ENCODE peak calls at places on chromosomes 16 and 17, in four cellular contexts. U is heart right ventricle, W is vagina, P is BE2C. F is an unnamed sample.
A peak's percentile ranks its signal among the peaks of the same experiment; 100 is the strongest.

GRCh38 chr17:16091773-16092172 is 92.1 kb downstream of the TTC19 start:
- DNase-seq in P (no peak), W (no peak), U (no peak), F (no peak)

GRCh38 chr17:17345686-17346427 is 42.7 kb downstream of the NT5M start:
- DNase-seq in W (no peak), U (no peak), P (no peak), F (no peak)

GRCh38 chr16:2775765-2776499 is 1.1 kb downstream of the ELOB start:
- DNase-seq in P (no peak), W (no peak), U (no peak), F (no peak)

GRCh38 chr16:70252355-70252988 is 732 bp upstream of the EXOSC6 start:
- DNase-seq in W (no peak), U (no peak), P (peak; percentile 67), F (no peak)

GRCh38 chr16:55499281-55499680 is 9.6 kb upstream of the LPCAT2 start:
- DNase-seq in U (no peak), P (no peak), W (no peak), F (no peak)

GRCh38 chr17:37261286-37261685 is 114.5 kb upstream of the C17orf78 start:
- DNase-seq in U (no peak), W (no peak), P (no peak), F (no peak)

GRCh38 chr16:82016964-82017363 is 5.7 kb upstream of the SDR42E1 start:
- DNase-seq in W (no peak), U (no peak), P (no peak), F (no peak)

GRCh38 chr16:23014592-23014991 is 134.7 kb downstream of the USP31 start:
- DNase-seq in U (no peak), P (no peak), W (no peak), F (no peak)

GRCh38 chr16:49089039-49089438 is 192.6 kb downstream of the CBLN1 start:
- DNase-seq in W (peak; percentile 60), P (no peak), U (no peak), F (no peak)

GRCh38 chr16:4924593-4925378 is 12.2 kb downstream of the PPL start:
- DNase-seq in P (peak; percentile 43), U (no peak), W (no peak), F (no peak)

GRCh38 chr16:12336158-12336557 is 359.6 kb downstream of the SNX29 start:
- DNase-seq in P (no peak), W (no peak), U (peak; percentile 66), F (no peak)

GRCh38 chr16:2482181-2483107 is 7.5 kb downstream of the TBC1D24 start:
- DNase-seq in W (no peak), P (peak; percentile 83), U (no peak), F (no peak)

GRCh38 chr17:59892251-59892848 is 393 bp downstream of the TUBD1 start:
- DNase-seq in P (no peak), W (no peak), U (no peak), F (no peak)

GRCh38 chr16:70737377-70738082 is 51.7 kb upstream of the MTSS2 start:
- DNase-seq in P (peak; percentile 77), W (no peak), U (peak; percentile 74), F (peak; percentile 98)

GRCh38 chr17:50048146-50048720 is 7.7 kb upstream of the ITGA3 start:
- DNase-seq in U (no peak), P (no peak), W (no peak), F (no peak)

GRCh38 chr17:79979841-79980215 is 55.8 kb downstream of the TBC1D16 start:
- DNase-seq in P (no peak), W (no peak), U (no peak), F (no peak)

GRCh38 chr16:19809121-19809635 is 75.5 kb downstream of the GPRC5B start:
- DNase-seq in U (no peak), W (no peak), P (no peak), F (no peak)

GRCh38 chr17:44312396-44313104 is 4.1 kb downstream of the RUNDC3A start:
- DNase-seq in W (no peak), U (no peak), P (no peak), F (no peak)

GRCh38 chr17:50905460-50905803 is 39.3 kb upstream of the TOB1 start:
- DNase-seq in P (peak; percentile 88), W (no peak), U (no peak), F (no peak)

GRCh38 chr17:29042679-29043538 is at the start of gene PIPOX:
- DNase-seq in P (peak; percentile 71), W (no peak), U (peak; percentile 20), F (peak; percentile 47)

GRCh38 chr17:28204751-28205150 is 114.2 kb upstream of the TMEM97 start:
- DNase-seq in P (no peak), U (no peak), W (no peak), F (no peak)

GRCh38 chr17:15967706-15968399 is 22.9 kb downstream of the ADORA2B start:
- DNase-seq in U (no peak), W (no peak), P (no peak), F (no peak)

GRCh38 chr16:67767953-67768352 is 38.4 kb downstream of the RANBP10 start:
- DNase-seq in W (no peak), U (no peak), P (no peak), F (no peak)

GRCh38 chr16:11016993-11017392 is 72.6 kb downstream of the CLEC16A start:
- DNase-seq in U (no peak), P (peak; percentile 39), W (no peak), F (no peak)

GRCh38 chr16:56279132-56279531 is 87.8 kb downstream of the GNAO1 start:
- DNase-seq in P (no peak), U (no peak), W (no peak), F (no peak)

GRCh38 chr17:40422990-40423611 is 5.4 kb upstream of the TOP2A start:
- DNase-seq in W (no peak), P (peak; percentile 28), U (no peak), F (no peak)

GRCh38 chr17:27207073-27207511 is 86.8 kb upstream of the WSB1 start:
- DNase-seq in U (no peak), P (no peak), W (no peak), F (no peak)

GRCh38 chr17:10842658-10843057 is 4.8 kb upstream of the PIRT start:
- DNase-seq in P (no peak), W (no peak), U (no peak), F (no peak)

GRCh38 chr16:27717726-27718125 is 167.8 kb downstream of the KATNIP start:
- DNase-seq in P (no peak), U (no peak), W (no peak), F (no peak)

GRCh38 chr17:70327279-70327678 is 157.9 kb downstream of the KCNJ2 start:
- DNase-seq in P (no peak), U (no peak), W (no peak), F (no peak)
- H3K4me1 ChIP-seq in P (no peaks in the 10 kb centered on the region), U (no peaks in the 10 kb centered on the region), W (no peaks in the 10 kb centered on the region), F (no peaks in the 10 kb centered on the region)

DNA sequence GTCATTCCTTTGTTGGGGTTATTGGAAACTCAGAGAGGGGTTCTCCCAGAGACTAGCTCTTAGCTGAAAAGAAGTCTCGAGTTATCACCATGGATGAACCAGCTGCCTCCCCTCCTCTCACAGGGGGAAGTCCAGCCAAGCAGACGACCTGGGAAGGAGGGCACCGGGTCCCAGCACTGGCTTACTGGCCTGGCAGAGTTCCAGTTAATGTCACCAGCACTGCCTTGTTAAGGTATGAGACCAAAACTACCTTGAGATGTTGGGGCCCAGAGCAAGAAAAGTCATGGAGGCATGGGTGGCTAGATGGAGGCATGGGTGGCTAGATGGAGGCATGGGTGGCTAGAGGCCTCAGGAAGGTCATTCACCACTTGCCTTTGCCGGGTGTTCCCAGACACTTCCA is 72.4 kb downstream of the WIPI1 start:
- DNase-seq in U (no peak), W (peak; percentile 87), P (no peak), F (no peak)
- H3K4me1 ChIP-seq in U (peaks cover 47% of the 10 kb centered on the region), W (peaks cover 54% of the 10 kb centered on the region), P (no peaks in the 10 kb centered on the region), F (no peaks in the 10 kb centered on the region)

GRCh38 chr17:35073991-35074627 is 10.6 kb upstream of the RFFL start:
- DNase-seq in W (no peak), P (no peak), U (no peak), F (no peak)

GRCh38 chr17:35074711-35075707 is 11.5 kb upstream of the RFFL start:
- DNase-seq in U (no peak), P (no peak), W (no peak), F (no peak)

GRCh38 chr17:35079547-35079946 is 16.0 kb upstream of the RFFL start:
- DNase-seq in P (no peak), U (no peak), W (no peak), F (no peak)

GRCh38 chr17:35073183-35073790 is 9.8 kb upstream of the RFFL start:
- DNase-seq in W (no peak), U (no peak), P (no peak), F (peak; percentile 60)

DNA sequence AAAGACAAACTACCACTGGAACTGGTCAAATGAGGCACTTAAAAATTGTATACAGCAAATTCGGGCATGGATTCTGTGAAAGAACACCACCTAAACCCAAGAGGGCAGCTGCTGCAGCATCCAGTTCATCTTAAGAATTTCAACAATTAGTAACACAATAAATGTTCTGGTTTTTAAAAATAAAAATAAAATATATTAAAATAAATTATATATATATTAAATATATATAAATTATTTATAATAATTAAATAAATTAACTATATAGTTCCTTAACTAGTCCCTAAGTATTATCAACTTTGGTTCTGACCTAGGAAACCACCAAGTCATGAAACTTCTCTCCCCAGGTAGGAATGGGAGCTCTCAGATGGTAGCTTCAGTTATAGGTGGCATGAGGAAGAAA is 13.4 kb upstream of the RFFL start:
- DNase-seq in P (no peak), U (no peak), W (no peak), F (no peak)
- H3K4me1 ChIP-seq in P (peaks cover 2% of the 10 kb centered on the region), U (peaks cover 14% of the 10 kb centered on the region), W (peaks cover 29% of the 10 kb centered on the region), F (peaks cover 57% of the 10 kb centered on the region)

GRCh38 chr17:1039511-1040215 is 42.7 kb downstream of the TIMM22 start:
- DNase-seq in W (no peak), P (no peak), U (peak; percentile 83), F (no peak)

GRCh38 chr17:1043601-1044251 is 46.8 kb downstream of the TIMM22 start:
- DNase-seq in U (peak; percentile 88), W (no peak), P (peak; percentile 55), F (no peak)

GRCh38 chr17:1040216-1040600 is 43.3 kb downstream of the TIMM22 start:
- DNase-seq in U (no peak), W (no peak), P (no peak), F (no peak)

GRCh38 chr17:1041746-1042145 is 44.8 kb downstream of the TIMM22 start:
- DNase-seq in P (no peak), U (no peak), W (no peak), F (no peak)

DNA sequence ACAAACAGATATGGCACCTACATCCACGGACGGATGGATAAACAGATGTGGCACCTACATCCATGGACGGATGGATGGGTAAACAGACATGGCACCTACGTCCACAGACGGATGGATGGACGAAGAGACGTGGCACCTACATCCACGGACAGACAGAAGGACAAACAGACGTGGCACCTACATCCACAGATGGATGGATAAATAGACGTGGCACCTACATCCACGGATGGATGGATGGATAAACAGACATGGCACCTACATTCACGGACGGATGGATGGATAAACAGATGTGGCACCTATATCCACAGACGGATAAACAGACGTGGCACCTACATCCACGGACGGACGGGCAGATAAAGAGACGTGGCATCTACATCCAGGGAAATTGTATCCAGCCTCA is 45.6 kb downstream of the TIMM22 start:
- DNase-seq in U (no peak), P (no peak), W (no peak), F (no peak)
- H3K4me1 ChIP-seq in U (peaks cover 91% of the 10 kb centered on the region), P (no peaks in the 10 kb centered on the region), W (peaks cover 42% of the 10 kb centered on the region), F (no peaks in the 10 kb centered on the region)